ENCODE peak calls at places on chromosomes 2 and 18, in seven cellular contexts. O is HS-5; E is CD4-positive, alpha-beta T cell; P is iPS-NIHi11; D is stimulated activated CD4-positive, alpha-beta T cell treated with anti-CD3 and anti-CD28 coated beads, Interleukin-2, amount 100 ng/mL, for 24 hours; J is cardiac muscle cell; X is activated T-cell treated with anti-CD3 and anti-CD28 coated beads, Interleukin-2, amount 50 U/mL, for 72 hours. F is an unnamed sample.

GRCh38 chr18:77059294-77059916 is 73.2 kb downstream of the MBP start:
- DNase-seq in O (no peak), E (no peak), P (peak; percentile 56), D (peak; percentile 45), J (peak; percentile 83), X (peak; percentile 45), F (peak; percentile 81)

GRCh38 chr2:218313356-218313755 is 21.1 kb upstream of the TMBIM1 start:
- DNase-seq in O (no peak), E (no peak), P (no peak), D (no peak), J (no peak), X (no peak), F (no peak)

GRCh38 chr2:98484121-98484557 is 39.5 kb downstream of the INPP4A start:
- DNase-seq in O (no peak), E (no peak), P (no peak), D (no peak), J (no peak), X (no peak), F (no peak)

GRCh38 chr2:149166958-149167810 is 128.7 kb downstream of the LYPD6B start:
- DNase-seq in O (peak; percentile 45), E (peak; percentile 3), P (no peak), D (peak; percentile 30), J (peak; percentile 26), X (peak; percentile 53), F (no peak)

GRCh38 chr2:236688563-236689392 is 119.2 kb downstream of the ACKR3 start:
- DNase-seq in O (no peak), E (no peak), P (no peak), D (no peak), J (no peak), X (no peak), F (no peak)

GRCh38 chr2:109427661-109428091 is 186.1 kb downstream of the SEPTIN10 start:
- DNase-seq in O (no peak), E (no peak), P (no peak), D (no peak), J (no peak), X (no peak), F (no peak)

GRCh38 chr2:234414591-234414990 is 82.3 kb downstream of the ARL4C start:
- DNase-seq in O (no peak), E (no peak), P (no peak), D (no peak), J (no peak), X (no peak), F (no peak)

GRCh38 chr18:13139885-13140450 is 78.6 kb upstream of the LDLRAD4 start:
- DNase-seq in O (no peak), E (no peak), P (no peak), D (no peak), J (no peak), X (no peak), F (no peak)

GRCh38 chr2:216477283-216478035 is 21.2 kb upstream of the RPL37A start:
- DNase-seq in O (no peak), E (no peak), P (no peak), D (no peak), J (no peak), X (no peak), F (no peak)

GRCh38 chr2:142834003-142834402 is 43.5 kb upstream of the KYNU start:
- DNase-seq in O (peak; percentile 36), E (no peak), P (no peak), D (no peak), J (peak; percentile 57), X (no peak), F (no peak)

GRCh38 chr2:144183744-144184143 is 336.2 kb downstream of the ZEB2 start:
- DNase-seq in O (peak; percentile 80), E (peak; percentile 51), P (no peak), D (peak; percentile 67), J (no peak), X (peak; percentile 82), F (peak; percentile 13)

GRCh38 chr2:234241656-234242445 is 191.3 kb downstream of the SPP2 start:
- DNase-seq in O (peak; percentile 82), E (no peak), P (peak; percentile 37), D (no peak), J (peak; percentile 34), X (no peak), F (no peak)

GRCh38 chr2:229431331-229431954 is 160.4 kb upstream of the PID1 start:
- DNase-seq in O (peak; percentile 50), E (no peak), P (peak; percentile 20), D (no peak), J (peak; percentile 78), X (no peak), F (peak; percentile 80)

GRCh38 chr18:46386788-46387187 is 270.2 kb downstream of the LOXHD1 start:
- DNase-seq in O (no peak), E (no peak), P (peak; percentile 25), D (no peak), J (peak; percentile 22), X (no peak), F (no peak)